ENCODE peak calls at places on chromosome 5, in six cellular contexts. W, J, H, K, R and Z are unnamed samples.

GRCh38 chr5:39049298-39049697 is 24.9 kb downstream of the RICTOR start:
- DNase-seq in W (no peak), J (no peak), H (no peak), K (no peak), R (no peak), Z (no peak)

GRCh38 chr5:170632266-170632984 is 128.6 kb downstream of the KCNIP1 start:
- DNase-seq in W (no peak), J (no peak), H (no peak), K (no peak), R (no peak), Z (no peak)

GRCh38 chr5:124172389-124173003 is 573.9 kb downstream of the ZNF608 start:
- DNase-seq in W (no peak), J (no peak), H (no peak), K (no peak), R (no peak), Z (no peak)

GRCh38 chr5:143417503-143418139 is 14.1 kb upstream of the NR3C1 start:
- DNase-seq in W (no peak), J (no peak), H (no peak), K (no peak), R (no peak), Z (no peak)

GRCh38 chr5:124264499-124264898 is 481.9 kb downstream of the ZNF608 start:
- DNase-seq in W (peak; percentile 11), J (no peak), H (no peak), K (no peak), R (no peak), Z (peak; percentile 73)

GRCh38 chr5:96997265-96997859 is 61.5 kb downstream of the LNPEP start:
- DNase-seq in W (peak; percentile 25), J (no peak), H (peak; percentile 20), K (no peak), R (peak; percentile 5), Z (peak; percentile 37)

GRCh38 chr5:151126199-151126645 is 31.4 kb downstream of the ANXA6 start:
- DNase-seq in W (peak; percentile 38), J (peak; percentile 71), H (peak; percentile 26), K (peak; percentile 26), R (no peak), Z (peak; percentile 26)

GRCh38 chr5:66307647-66308257 is 163.7 kb downstream of the SREK1 start:
- DNase-seq in W (peak; percentile 51), J (peak; percentile 34), H (peak; percentile 24), K (peak; percentile 4), R (peak; percentile 17), Z (peak; percentile 70)

GRCh38 chr5:155844541-155844940 is 482.4 kb upstream of the SGCD start:
- DNase-seq in W (no peak), J (no peak), H (no peak), K (no peak), R (no peak), Z (no peak)

GRCh38 chr5:168342151-168342825 is 50.8 kb downstream of the WWC1 start:
- DNase-seq in W (peak; percentile 21), J (no peak), H (no peak), K (no peak), R (no peak), Z (no peak)

GRCh38 chr5:51377151-51378060 is 5.8 kb upstream of the ISL1 start:
- DNase-seq in W (no peak), J (no peak), H (no peak), K (no peak), R (no peak), Z (no peak)

GRCh38 chr5:93186031-93186682 is 394.9 kb downstream of the NR2F1-AS1 start:
- DNase-seq in W (peak; percentile 77), J (no peak), H (peak; percentile 19), K (no peak), R (no peak), Z (peak; percentile 78)

GRCh38 chr5:167030500-167031120 is 1260.8 kb upstream of the WWC1 start:
- DNase-seq in W (no peak), J (no peak), H (no peak), K (no peak), R (no peak), Z (no peak)

GRCh38 chr5:110865400-110866094 is 126.7 kb downstream of the SLC25A46 start:
- DNase-seq in W (peak; percentile 58), J (no peak), H (no peak), K (peak; percentile 3), R (no peak), Z (peak; percentile 68)

GRCh38 chr5:135313946-135314345 is 85.1 kb downstream of the MACROH2A1 start:
- DNase-seq in W (no peak), J (no peak), H (no peak), K (no peak), R (no peak), Z (no peak)

GRCh38 chr5:124790261-124790894 is 43.9 kb upstream of the ZNF608 start:
- DNase-seq in W (peak; percentile 54), J (no peak), H (no peak), K (no peak), R (no peak), Z (peak; percentile 72)

GRCh38 chr5:32170303-32171170 is 3.6 kb downstream of the GOLPH3 start:
- DNase-seq in W (peak; percentile 26), J (no peak), H (no peak), K (no peak), R (no peak), Z (peak; percentile 30)

GRCh38 chr5:111748304-111748763 is 8.7 kb downstream of the NREP start:
- DNase-seq in W (peak; percentile 91), J (no peak), H (peak; percentile 83), K (no peak), R (no peak), Z (peak; percentile 76)

GRCh38 chr5:112604741-112605390 is 132.8 kb upstream of the APC start:
- DNase-seq in W (no peak), J (peak; percentile 41), H (no peak), K (no peak), R (no peak), Z (peak; percentile 9)

GRCh38 chr5:107930891-107931290 is 260.2 kb upstream of the EFNA5 start:
- DNase-seq in W (no peak), J (no peak), H (no peak), K (no peak), R (no peak), Z (no peak)

GRCh38 chr5:91139572-91140200 is 243.4 kb downstream of the ARRDC3 start:
- DNase-seq in W (no peak), J (no peak), H (no peak), K (no peak), R (no peak), Z (no peak)

GRCh38 chr5:149450199-149450598 is 71.1 kb upstream of the IL17B start:
- DNase-seq in W (no peak), J (no peak), H (peak; percentile 85), K (no peak), R (no peak), Z (no peak)

GRCh38 chr5:134574521-134574920 is 49.1 kb downstream of the JADE2 start:
- DNase-seq in W (no peak), J (no peak), H (no peak), K (no peak), R (no peak), Z (no peak)

GRCh38 chr5:139725073-139725830 is 70.4 kb upstream of the PSD2 start:
- DNase-seq in W (no peak), J (no peak), H (peak; percentile 39), K (no peak), R (no peak), Z (no peak)

GRCh38 chr5:13325765-13326164 is 618.7 kb downstream of the DNAH5 start:
- DNase-seq in W (peak; percentile 23), J (no peak), H (no peak), K (no peak), R (no peak), Z (peak; percentile 40)

GRCh38 chr5:51378778-51379652 is 4.2 kb upstream of the ISL1 start:
- DNase-seq in W (no peak), J (no peak), H (no peak), K (no peak), R (no peak), Z (no peak)

GRCh38 chr5:100595152-100595811 is 60.1 kb downstream of the FAM174A start:
- DNase-seq in W (peak; percentile 88), J (no peak), H (peak; percentile 86), K (no peak), R (no peak), Z (peak; percentile 76)

GRCh38 chr5:157290156-157290980 is 24.4 kb downstream of the CYFIP2 start:
- DNase-seq in W (peak; percentile 17), J (no peak), H (no peak), K (no peak), R (no peak), Z (no peak)

GRCh38 chr5:113020461-113021273 is 44.1 kb downstream of the DCP2 start:
- DNase-seq in W (peak; percentile 88), J (no peak), H (peak; percentile 67), K (no peak), R (no peak), Z (peak; percentile 94)

GRCh38 chr5:173625686-173626500 is 9.4 kb upstream of the BOD1 start:
- DNase-seq in W (no peak), J (no peak), H (no peak), K (no peak), R (no peak), Z (no peak)